ENCODE peak calls at places on chromosome 9, in seven cellular contexts. Y is fibroblast of mammary gland, M is caudate nucleus, Z is AG08396, U is amygdala, N is T-helper 1 cell, P is NCI-H774. A is an unnamed sample.

GRCh38 chr9:93427655-93428379 is 23.7 kb upstream of the FAM120A start:
- DNase-seq in Y (no peak), M (no peak), Z (no peak), U (no peak), N (no peak), P (no peak), A (no peak)

GRCh38 chr9:117413346-117414219 is 1.3 kb downstream of the ASTN2 start:
- DNase-seq in Y (peak; percentile 1), M (peak; percentile 8), Z (peak; percentile 12), U (no peak), N (no peak), P (peak; percentile 47), A (no peak)

GRCh38 chr9:125343518-125344284 is 82.1 kb downstream of the GAPVD1 start:
- DNase-seq in Y (peak; percentile 84), M (no peak), Z (peak; percentile 23), U (no peak), N (no peak), P (peak; percentile 80), A (no peak)

GRCh38 chr9:115211413-115212204 is 93.7 kb upstream of the TNC start:
- DNase-seq in Y (peak; percentile 87), M (no peak), Z (no peak), U (no peak), N (no peak), P (no peak), A (no peak)

GRCh38 chr9:91714020-91714721 is 235.9 kb downstream of the ROR2 start:
- DNase-seq in Y (peak; percentile 67), M (no peak), Z (peak; percentile 73), U (no peak), N (no peak), P (peak; percentile 46), A (peak; percentile 28)

GRCh38 chr9:30536494-30536893 is 1847.9 kb upstream of the ACO1 start:
- DNase-seq in Y (no peak), M (no peak), Z (no peak), U (no peak), N (no peak), P (no peak), A (no peak)

GRCh38 chr9:109441296-109441695 is 56.8 kb downstream of the PTPN3 start:
- DNase-seq in Y (no peak), M (no peak), Z (no peak), U (no peak), N (no peak), P (no peak), A (no peak)

GRCh38 chr9:91880378-91880972 is 69.6 kb downstream of the ROR2 start:
- DNase-seq in Y (no peak), M (no peak), Z (no peak), U (no peak), N (no peak), P (no peak), A (no peak)

GRCh38 chr9:35729700-35730485 is 2.1 kb downstream of the TLN1 start:
- DNase-seq in Y (peak; percentile 92), M (peak; percentile 26), Z (peak; percentile 86), U (peak; percentile 19), N (no peak), P (no peak), A (peak; percentile 63)

GRCh38 chr9:122056484-122056883 is 36.6 kb downstream of the TTLL11 start:
- DNase-seq in Y (no peak), M (no peak), Z (peak; percentile 22), U (no peak), N (no peak), P (no peak), A (peak; percentile 11)

GRCh38 chr9:31745468-31745867 is 639.0 kb upstream of the ACO1 start:
- DNase-seq in Y (no peak), M (no peak), Z (no peak), U (no peak), N (no peak), P (no peak), A (no peak)

GRCh38 chr9:385818-386398 is 171.2 kb downstream of the DOCK8 start:
- DNase-seq in Y (peak; percentile 63), M (peak; percentile 2), Z (peak; percentile 52), U (no peak), N (no peak), P (peak; percentile 31), A (peak; percentile 54)

GRCh38 chr9:121857941-121858340 is 206.5 kb downstream of the DAB2IP start:
- DNase-seq in Y (no peak), M (no peak), Z (no peak), U (no peak), N (no peak), P (peak; percentile 38), A (no peak)

GRCh38 chr9:99385814-99386279 is 163.8 kb downstream of the SEC61B start:
- DNase-seq in Y (peak; percentile 65), M (no peak), Z (no peak), U (no peak), N (no peak), P (no peak), A (no peak)

GRCh38 chr9:82538634-82539033 is 524.3 kb downstream of the RASEF start:
- DNase-seq in Y (no peak), M (no peak), Z (no peak), U (no peak), N (no peak), P (no peak), A (no peak)

GRCh38 chr9:136808781-136809158 is 1.0 kb downstream of the RABL6 start:
- DNase-seq in Y (peak; percentile 34), M (no peak), Z (peak; percentile 59), U (no peak), N (no peak), P (no peak), A (no peak)

GRCh38 chr9:131960805-131961495 is 118.7 kb downstream of the MED27 start:
- DNase-seq in Y (no peak), M (no peak), Z (no peak), U (peak; percentile 17), N (no peak), P (peak; percentile 23), A (no peak)

GRCh38 chr9:20782289-20782688 is 98.2 kb downstream of the FOCAD start:
- DNase-seq in Y (no peak), M (no peak), Z (no peak), U (no peak), N (no peak), P (no peak), A (no peak)

GRCh38 chr9:127444283-127444920 is 6.8 kb downstream of the RPL12 start:
- DNase-seq in Y (no peak), M (no peak), Z (no peak), U (no peak), N (no peak), P (no peak), A (no peak)

GRCh38 chr9:98627291-98627690 is 81.4 kb downstream of the GABBR2 start:
- DNase-seq in Y (peak; percentile 38), M (no peak), Z (peak; percentile 47), U (no peak), N (no peak), P (no peak), A (no peak)

GRCh38 chr9:89278997-89279739 is 31.8 kb upstream of the CKS2 start:
- DNase-seq in Y (peak; percentile 81), M (no peak), Z (peak; percentile 65), U (no peak), N (no peak), P (peak; percentile 12), A (peak; percentile 32)

GRCh38 chr9:137241490-137242328 is 622 bp downstream of the TUBB4B start:
- DNase-seq in Y (peak; percentile 44), M (no peak), Z (peak; percentile 86), U (no peak), N (peak; percentile 45), P (peak; percentile 48), A (peak; percentile 27)

GRCh38 chr9:16315720-16316119 is 554.8 kb downstream of the BNC2 start:
- DNase-seq in Y (no peak), M (no peak), Z (no peak), U (no peak), N (no peak), P (no peak), A (no peak)

GRCh38 chr9:126419475-126419874 is 92.8 kb downstream of the MVB12B start:
- DNase-seq in Y (no peak), M (no peak), Z (no peak), U (no peak), N (no peak), P (peak; percentile 99), A (no peak)

GRCh38 chr9:37761511-37761910 is 7.9 kb downstream of the TRMT10B start:
- DNase-seq in Y (peak; percentile 61), M (no peak), Z (no peak), U (no peak), N (no peak), P (no peak), A (no peak)

GRCh38 chr9:136717399-136717798 is 5.0 kb downstream of the DIPK1B start:
- DNase-seq in Y (no peak), M (no peak), Z (no peak), U (no peak), N (no peak), P (no peak), A (no peak)

GRCh38 chr9:30722065-30722464 is 1662.4 kb upstream of the ACO1 start:
- DNase-seq in Y (no peak), M (no peak), Z (no peak), U (no peak), N (no peak), P (no peak), A (no peak)

GRCh38 chr9:81969971-81970370 is 18.6 kb upstream of the SPATA31D1 start:
- DNase-seq in Y (peak; percentile 8), M (no peak), Z (peak; percentile 51), U (no peak), N (no peak), P (no peak), A (no peak)

GRCh38 chr9:109683521-109683920 is 96.5 kb upstream of the PALM2AKAP2 start:
- DNase-seq in Y (peak; percentile 69), M (no peak), Z (peak; percentile 12), U (no peak), N (no peak), P (no peak), A (no peak)

GRCh38 chr9:117485176-117485575 is 70.3 kb upstream of the ASTN2 start:
- DNase-seq in Y (no peak), M (no peak), Z (no peak), U (no peak), N (no peak), P (no peak), A (no peak)

GRCh38 chr9:128249914-128250838 is 25.6 kb downstream of the GOLGA2 start:
- DNase-seq in Y (peak; percentile 75), M (no peak), Z (peak; percentile 75), U (no peak), N (peak; percentile 93), P (no peak), A (no peak)

GRCh38 chr9:111854799-111855198 is 41.8 kb upstream of the UGCG start:
- DNase-seq in Y (peak; percentile 71), M (no peak), Z (no peak), U (no peak), N (no peak), P (no peak), A (no peak)

GRCh38 chr9:129458155-129458661 is 162.7 kb downstream of the C9orf50 start:
- DNase-seq in Y (no peak), M (no peak), Z (no peak), U (no peak), N (no peak), P (no peak), A (no peak)

GRCh38 chr9:131502781-131503625 is at the start of gene POMT1:
- DNase-seq in Y (peak; percentile 66), M (peak; percentile 83), Z (peak; percentile 99), U (peak; percentile 82), N (peak; percentile 81), P (peak; percentile 95), A (peak; percentile 94)

GRCh38 chr9:69044226-69045219 is 9.0 kb downstream of the FXN start:
- DNase-seq in Y (peak; percentile 34), M (no peak), Z (no peak), U (no peak), N (no peak), P (no peak), A (peak; percentile 51)

GRCh38 chr9:129697956-129698757 is 32.7 kb downstream of the PRRX2 start:
- DNase-seq in Y (peak; percentile 98), M (no peak), Z (peak; percentile 63), U (no peak), N (no peak), P (no peak), A (no peak)

GRCh38 chr9:101463397-101463796 is 27.8 kb upstream of the ALDOB start:
- DNase-seq in Y (peak; percentile 67), M (no peak), Z (no peak), U (no peak), N (no peak), P (no peak), A (no peak)

GRCh38 chr9:68998344-68998743 is 15.6 kb downstream of the PRKACG start:
- DNase-seq in Y (no peak), M (no peak), Z (no peak), U (no peak), N (no peak), P (no peak), A (no peak)

A was measured in HTR-8/SVneo.